ENCODE peak calls at places on chromosomes 7 and 10, in four cellular contexts. W is testis, S is psoas muscle, V is lower lobe of right lung. R is an unnamed sample. For H3K4me1, the result is how much of the 10 kb centered on the place peaks cover.

GRCh38 chr10:14534152-14534551 is 203.4 kb upstream of the FRMD4A start:
- DNase-seq in V (no peak), S (no peak), W (no peak), R (no peak)

GRCh38 chr10:74755273-74755672 is 71.1 kb upstream of the KAT6B start:
- DNase-seq in S (no peak), V (no peak), W (no peak), R (no peak)

GRCh38 chr10:110840225-110840922 is 31.4 kb upstream of the PDCD4 start:
- DNase-seq in S (no peak), W (peak), V (peak), R (peak)

GRCh38 chr10:101032637-101033201 is 1.7 kb downstream of the SFXN3 start:
- DNase-seq in W (no peak), S (peak), V (no peak), R (peak)

GRCh38 chr10:33612116-33612515 is 277.6 kb upstream of the NRP1 start:
- DNase-seq in V (no peak), S (no peak), W (no peak), R (no peak)

GRCh38 chr10:61897671-61898434 is 3.6 kb upstream of the ARID5B start:
- DNase-seq in V (peak), W (peak), S (no peak), R (peak)

GRCh38 chr10:63522129-63522687 is 1.0 kb downstream of the REEP3 start:
- DNase-seq in W (no peak), V (no peak), S (no peak), R (no peak)

GRCh38 chr10:48446785-48447184 is 140.3 kb downstream of the MAPK8 start:
- DNase-seq in W (no peak), S (no peak), V (no peak), R (no peak)

GRCh38 chr7:20607216-20607615 is 8.3 kb upstream of the ABCB5 start:
- DNase-seq in V (no peak), W (no peak), S (no peak), R (no peak)

GRCh38 chr7:36670585-36671431 is 53.5 kb downstream of the AOAH start:
- DNase-seq in W (peak), V (peak), S (no peak), R (peak)

GRCh38 chr7:144035385-144035784 is 13.4 kb upstream of the OR2A5 start:
- DNase-seq in W (no peak), V (no peak), S (no peak), R (no peak)

GRCh38 chr10:118840071-118840775 is 85.5 kb upstream of the CACUL1 start:
- DNase-seq in W (no peak), S (no peak), V (no peak), R (no peak)

GRCh38 chr7:93601363-93601762 is 26.8 kb upstream of the CALCR start:
- DNase-seq in V (no peak), S (no peak), W (no peak), R (no peak)

GRCh38 chr10:84537447-84537931 is 209.1 kb downstream of the CCSER2 start:
- DNase-seq in W (peak), V (peak), S (peak), R (peak)

GRCh38 chr7:33986456-33986855 is 81.1 kb downstream of the BMPER start:
- DNase-seq in W (no peak), V (no peak), S (no peak), R (no peak)

GRCh38 chr7:48139461-48139860 is 31.8 kb upstream of the ABCA13 start:
- DNase-seq in W (no peak), S (no peak), V (no peak), R (no peak)

GRCh38 chr7:119959811-119960210 is 313.2 kb upstream of the KCND2 start:
- DNase-seq in W (no peak), S (no peak), V (no peak), R (no peak)

DNA sequence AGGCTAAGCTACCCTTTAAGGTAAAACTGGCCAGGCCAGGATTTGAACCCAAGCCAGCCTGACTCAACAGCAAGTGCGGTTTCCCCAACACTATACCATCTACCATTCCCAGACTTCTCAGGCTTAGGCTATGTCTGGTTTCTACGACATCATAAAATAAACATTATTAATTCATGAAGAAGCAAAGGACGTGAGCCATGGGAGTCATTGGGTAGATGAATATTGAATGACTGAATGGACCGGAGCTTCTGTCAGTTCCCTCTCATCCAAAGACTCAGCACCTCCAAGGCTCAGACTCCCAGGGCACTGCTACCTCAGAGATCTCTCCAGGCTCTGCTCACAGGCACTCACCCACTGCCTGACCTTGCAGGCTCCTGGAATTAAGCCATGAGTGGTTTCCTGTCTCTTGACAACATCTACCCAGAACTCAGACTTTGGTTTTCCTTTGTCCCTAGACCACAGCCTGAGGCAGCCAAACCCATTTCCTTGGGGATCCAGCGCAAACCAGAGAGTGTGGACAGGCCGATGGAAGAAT is 64.6 kb upstream of the STEAP1B start:
- DNase-seq in W (no peak), V (no peak), S (peak), R (peak)
- H3K4me1 ChIP-seq in W (under half), V (half or more), S (under half), R (under half)

GRCh38 chr10:77501152-77501845 is 136.3 kb downstream of the KCNMA1 start:
- DNase-seq in S (peak), V (no peak), W (no peak), R (peak)
- H3K4me1 ChIP-seq in S (under half), V (under half), W (under half), R (under half)

GRCh38 chr10:52221937-52222336 is 92.1 kb upstream of the DKK1 start:
- DNase-seq in V (no peak), W (no peak), S (no peak), R (no peak)

GRCh38 chr10:52215745-52216361 is 98.2 kb upstream of the DKK1 start:
- DNase-seq in V (no peak), S (no peak), W (peak), R (no peak)

GRCh38 chr10:52216852-52217251 is 97.2 kb upstream of the DKK1 start:
- DNase-seq in S (no peak), V (no peak), W (no peak), R (no peak)

GRCh38 chr10:52217531-52217930 is 96.5 kb upstream of the DKK1 start:
- DNase-seq in S (no peak), W (no peak), V (no peak), R (no peak)

DNA sequence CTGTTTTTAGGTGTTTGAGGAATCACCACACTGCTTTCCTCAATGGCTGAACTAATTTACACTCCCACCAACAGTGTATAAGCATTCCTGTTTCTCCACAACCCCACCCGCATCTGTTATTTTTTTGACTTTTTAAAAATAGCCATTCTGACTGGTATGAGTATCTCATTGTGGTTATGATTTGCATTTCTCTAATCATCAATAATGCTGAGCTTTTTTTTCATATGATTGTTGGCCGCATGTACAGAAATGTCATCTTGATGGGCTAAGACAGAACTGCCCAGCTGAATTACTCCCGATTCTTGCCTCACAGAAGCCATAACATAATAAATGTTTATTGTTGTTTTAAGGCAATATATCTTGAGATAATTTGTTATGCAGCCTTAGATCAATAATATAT is 93.1 kb upstream of the DKK1 start:
- DNase-seq in S (no peak), V (no peak), W (no peak), R (no peak)
- H3K4me1 ChIP-seq in S (under half), V (under half), W (under half), R (under half)

GRCh38 chr10:78302989-78303854 is 269.6 kb downstream of the RPS24 start:
- DNase-seq in V (peak), W (peak), S (peak), R (peak)
- H3K4me1 ChIP-seq in V (under half), W (under half), S (under half), R (under half)

DNA sequence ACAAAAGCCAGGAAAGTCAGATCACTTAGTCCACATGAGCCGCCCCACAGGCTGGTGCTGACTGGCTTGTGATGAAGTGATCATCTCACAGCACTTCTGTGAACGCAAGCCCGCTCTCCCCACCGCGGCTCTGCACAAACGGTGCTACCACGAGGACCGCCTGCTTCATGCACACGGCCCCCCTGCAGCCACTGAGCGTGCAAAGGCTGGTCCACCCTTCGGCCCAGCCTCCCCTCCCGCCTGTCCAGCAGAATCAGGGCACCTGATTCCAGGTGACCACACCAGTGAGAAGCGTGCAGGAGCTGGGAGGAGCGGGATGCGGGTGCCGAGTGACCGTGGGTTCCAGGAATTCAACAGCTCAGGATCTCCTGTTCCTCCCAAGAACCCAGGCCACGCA is 32.2 kb downstream of the MAD1L1 start:
- DNase-seq in V (no peak), W (no peak), S (no peak), R (peak)
- H3K4me1 ChIP-seq in V (under half), W (under half), S (under half), R (under half)

GRCh38 chr7:130939285-130940095 is 205.5 kb upstream of the KLF14 start:
- DNase-seq in V (no peak), W (no peak), S (no peak), R (no peak)

GRCh38 chr7:130938661-130939060 is 204.7 kb upstream of the KLF14 start:
- DNase-seq in S (no peak), V (no peak), W (no peak), R (no peak)

GRCh38 chr7:130940907-130941306 is 206.9 kb upstream of the KLF14 start:
- DNase-seq in W (no peak), S (no peak), V (no peak), R (no peak)

GRCh38 chr7:130941322-130942210 is 207.6 kb upstream of the KLF14 start:
- DNase-seq in V (peak), W (peak), S (peak), R (peak)

GRCh38 chr7:130940326-130940725 is 206.3 kb upstream of the KLF14 start:
- DNase-seq in W (no peak), S (no peak), V (no peak), R (no peak)
- H3K4me1 ChIP-seq in W (under half), S (half or more), V (half or more), R (under half)

DNA sequence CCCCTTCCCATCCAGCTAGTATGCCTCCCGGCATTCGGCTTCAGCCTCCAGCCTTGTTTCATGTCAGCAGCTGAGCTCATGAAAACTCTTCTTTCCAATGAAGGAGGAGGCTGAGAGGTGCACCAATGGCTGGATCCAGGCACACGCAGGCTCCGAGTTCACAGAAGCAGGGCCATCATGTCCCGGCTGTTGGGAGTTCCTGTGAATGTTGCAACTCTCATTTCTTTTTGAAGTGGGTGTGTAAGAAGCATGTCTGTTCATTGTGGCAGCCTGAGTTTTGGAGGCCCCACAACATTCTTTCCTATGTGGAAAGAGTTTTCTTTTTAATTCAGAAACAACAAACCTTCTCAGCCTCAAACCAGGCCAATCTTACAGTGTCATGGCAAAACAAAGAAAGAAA is 89.7 kb downstream of the PTPRE start:
- DNase-seq in V (peak), W (no peak), S (peak), R (no peak)
- H3K4me1 ChIP-seq in V (half or more), W (under half), S (under half), R (under half)

DNA sequence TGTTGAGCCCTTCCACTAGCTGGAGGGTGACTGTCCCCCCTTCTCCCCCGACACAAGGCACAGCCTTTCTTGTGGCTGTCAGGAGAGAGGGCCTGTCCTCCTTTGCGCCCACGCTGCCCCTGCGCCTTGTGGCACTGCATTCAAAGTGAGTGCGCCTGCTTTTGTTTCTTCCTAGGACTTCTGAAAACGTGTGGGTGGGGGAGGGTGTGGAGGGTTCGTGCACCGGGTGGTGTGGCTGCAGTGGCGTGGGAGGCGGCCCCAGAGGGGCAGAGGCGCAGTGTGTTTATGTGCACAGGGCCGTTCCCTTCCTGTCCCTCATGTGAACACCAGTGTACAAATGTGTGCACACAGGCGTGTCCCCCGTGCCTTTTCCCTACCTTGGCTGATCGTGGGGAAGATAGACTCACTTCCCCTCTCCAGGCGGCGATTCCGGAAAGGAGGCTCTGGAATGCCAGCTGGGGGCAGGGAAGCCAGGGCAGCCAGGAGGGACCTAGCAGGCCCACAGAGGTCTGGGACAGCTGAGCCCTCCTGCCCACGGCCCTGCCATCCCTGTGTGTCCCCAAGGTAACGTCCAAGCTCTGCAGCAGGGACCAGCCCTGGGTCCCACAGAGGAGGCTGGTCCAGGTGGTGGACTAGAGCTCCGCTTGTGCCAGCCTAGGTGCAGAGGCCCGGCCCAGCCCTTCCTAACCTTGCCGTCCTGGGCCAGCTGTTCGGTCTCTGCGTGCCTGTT is 88.8 kb downstream of the LHPP start:
- DNase-seq in V (no peak), W (no peak), S (no peak), R (no peak)
- H3K4me1 ChIP-seq in V (under half), W (under half), S (under half), R (under half)

DNA sequence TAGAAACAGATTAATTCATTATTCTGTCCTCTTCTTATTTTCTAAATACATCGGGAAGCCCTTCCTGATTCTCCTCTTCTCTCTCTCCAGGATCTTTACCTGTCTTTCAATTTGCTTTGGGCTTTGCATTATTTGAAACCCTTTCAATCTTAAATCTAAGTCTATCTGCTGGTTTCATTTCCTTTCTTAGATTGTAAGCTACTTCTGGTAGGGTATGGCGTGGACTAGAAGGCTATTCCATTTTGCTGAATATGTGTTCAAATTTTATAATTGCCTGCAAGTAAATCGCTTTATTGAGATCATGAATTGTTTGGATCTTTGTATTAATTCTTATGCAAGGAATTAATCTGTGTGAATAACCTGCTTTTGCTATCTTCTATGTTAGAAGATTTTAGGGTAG is 11.1 kb downstream of the STAM start:
- DNase-seq in W (no peak), S (no peak), V (no peak), R (no peak)
- H3K4me1 ChIP-seq in W (under half), S (half or more), V (under half), R (under half)

GRCh38 chr10:3977761-3978160 is 192.8 kb upstream of the KLF6 start:
- DNase-seq in W (no peak), V (no peak), S (no peak), R (no peak)
- H3K4me1 ChIP-seq in W (under half), V (under half), S (under half), R (under half)

R was measured in right cardiac atrium.